ENCODE peak calls at places on chromosomes 5 and 9, in seven cellular contexts. O, A, R, I, H, X and F are unnamed samples.

GRCh38 chr9:78001946-78002731 is 29.5 kb downstream of the GNAQ start:
- DNase-seq in A (peak; percentile 40), R (no peak), I (peak; percentile 23), H (no peak), X (no peak), O (no peak), F (no peak)

GRCh38 chr5:180598797-180599589 is 7.7 kb upstream of the SCGB3A1 start:
- DNase-seq in H (no peak), O (no peak), A (no peak), R (no peak), I (no peak), X (no peak), F (no peak)

GRCh38 chr9:115674091-115674490 is 479.5 kb upstream of the PAPPA start:
- DNase-seq in I (no peak), R (no peak), X (no peak), H (no peak), O (no peak), A (no peak), F (no peak)

GRCh38 chr5:42377496-42377895 is 45.7 kb upstream of the GHR start:
- DNase-seq in A (no peak), H (no peak), O (no peak), X (no peak), I (peak; percentile 7), R (no peak), F (no peak)

GRCh38 chr5:68430282-68430681 is 214.7 kb downstream of the PIK3R1 start:
- DNase-seq in I (no peak), H (no peak), A (no peak), R (no peak), X (no peak), O (no peak), F (no peak)

GRCh38 chr9:34179528-34180138 is 790 bp downstream of the UBAP1 start:
- DNase-seq in I (peak; percentile 42), A (no peak), R (no peak), X (peak; percentile 78), H (peak; percentile 19), O (no peak), F (no peak)

GRCh38 chr5:67146981-67147380 is 49.6 kb downstream of the CD180 start:
- DNase-seq in I (no peak), R (no peak), H (no peak), A (no peak), X (no peak), O (no peak), F (no peak)

GRCh38 chr5:180830253-180831138 is 27.9 kb upstream of the MGAT1 start:
- DNase-seq in H (peak; percentile 68), I (no peak), O (no peak), A (no peak), R (peak; percentile 81), X (no peak), F (no peak)

GRCh38 chr5:31692561-31693221 is 53.8 kb downstream of the PDZD2 start:
- DNase-seq in X (no peak), O (no peak), H (peak; percentile 34), A (no peak), I (no peak), R (no peak), F (no peak)

GRCh38 chr9:92642041-92642451 is 27.9 kb downstream of the IPPK start:
- DNase-seq in A (no peak), O (no peak), H (no peak), I (no peak), R (no peak), X (no peak), F (no peak)

GRCh38 chr9:74044844-74045243 is 452.3 kb upstream of the RORB start:
- DNase-seq in A (no peak), O (no peak), X (no peak), R (peak; percentile 32), I (no peak), H (no peak), F (no peak)

GRCh38 chr5:72063219-72063819 is 44.0 kb upstream of the MAP1B start:
- DNase-seq in H (no peak), X (no peak), O (peak; percentile 81), R (no peak), A (peak; percentile 14), I (peak; percentile 39), F (no peak)

GRCh38 chr9:33737811-33738606 is 57.4 kb upstream of the PRSS3 start:
- DNase-seq in R (peak; percentile 41), X (peak; percentile 33), I (peak; percentile 55), A (peak; percentile 56), O (peak; percentile 79), H (no peak), F (peak; percentile 14)

DNA sequence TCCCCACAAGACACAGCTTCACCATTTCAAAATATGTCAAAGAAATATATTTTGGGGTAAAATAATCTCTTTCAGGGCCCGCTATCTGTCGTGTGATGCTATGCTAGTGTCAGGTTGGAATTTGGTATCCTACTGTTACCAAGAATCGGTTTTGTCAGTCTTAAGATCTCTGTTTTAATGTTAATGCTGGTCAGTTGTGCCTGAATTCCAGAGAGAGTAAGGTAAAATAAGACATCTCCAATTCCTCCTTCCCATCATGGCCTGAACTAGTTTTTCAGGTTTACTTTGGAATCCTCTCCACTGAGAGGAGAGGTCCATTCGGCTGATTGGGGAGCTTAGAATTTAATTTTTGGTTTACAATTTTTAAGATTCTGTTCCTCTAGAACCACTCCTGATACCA is 10.4 kb upstream of the BTF3 start:
- DNase-seq in R (no peak), H (no peak), O (no peak), A (no peak), I (no peak), X (no peak), F (no peak)
- H3K4me3 ChIP-seq in R (no peak overlapping the region), H (no peak overlapping the region), O (no peak overlapping the region), A (no peak overlapping the region), I (no peak overlapping the region), X (no peak overlapping the region), F (no peak overlapping the region)

GRCh38 chr9:124771867-124772621 is 933 bp upstream of the NR6A1 start:
- DNase-seq in X (no peak), R (peak; percentile 70), I (peak; percentile 83), H (peak; percentile 79), O (peak; percentile 93), A (peak; percentile 61), F (no peak)

GRCh38 chr9:124769451-124770358 is 1.4 kb downstream of the NR6A1 start:
- DNase-seq in I (no peak), R (peak; percentile 53), A (peak; percentile 51), O (peak; percentile 67), H (peak; percentile 29), X (no peak), F (no peak)

GRCh38 chr9:124773473-124774130 is 2.5 kb upstream of the NR6A1 start:
- DNase-seq in O (no peak), R (no peak), X (no peak), A (no peak), I (no peak), H (no peak), F (no peak)

GRCh38 chr9:124770359-124771020 is 621 bp downstream of the NR6A1 start:
- DNase-seq in A (no peak), H (no peak), R (peak; percentile 49), X (no peak), O (peak; percentile 78), I (no peak), F (no peak)

GRCh38 chr9:124771021-124771866 is at the start of gene NR6A1:
- DNase-seq in O (peak; percentile 99), R (peak; percentile 97), H (peak; percentile 95), X (peak; percentile 88), A (peak; percentile 92), I (peak; percentile 97), F (peak; percentile 63)
- TF ChIP-seq CTCF in O (peak; percentile 29), R (no peak), H (peak; percentile 43), X (no peak), A (no peak), I (peak; percentile 16), F (peak; percentile 35)

GRCh38 chr9:69323886-69324285 is 1.1 kb upstream of the ENTREP1 start:
- DNase-seq in H (no peak), R (no peak), A (no peak), X (no peak), I (no peak), O (no peak), F (no peak)

GRCh38 chr9:69322256-69322655 is 2.8 kb upstream of the ENTREP1 start:
- DNase-seq in R (no peak), H (no peak), O (no peak), I (no peak), X (no peak), A (no peak), F (no peak)

GRCh38 chr9:69326261-69326660 is 1.2 kb downstream of the ENTREP1 start:
- DNase-seq in O (peak; percentile 9), I (no peak), H (no peak), X (no peak), R (no peak), A (no peak), F (no peak)

GRCh38 chr9:69324549-69325401 is at the start of gene ENTREP1:
- DNase-seq in A (no peak), I (peak; percentile 18), R (peak; percentile 65), H (peak; percentile 43), X (no peak), O (peak; percentile 70), F (no peak)

DNA sequence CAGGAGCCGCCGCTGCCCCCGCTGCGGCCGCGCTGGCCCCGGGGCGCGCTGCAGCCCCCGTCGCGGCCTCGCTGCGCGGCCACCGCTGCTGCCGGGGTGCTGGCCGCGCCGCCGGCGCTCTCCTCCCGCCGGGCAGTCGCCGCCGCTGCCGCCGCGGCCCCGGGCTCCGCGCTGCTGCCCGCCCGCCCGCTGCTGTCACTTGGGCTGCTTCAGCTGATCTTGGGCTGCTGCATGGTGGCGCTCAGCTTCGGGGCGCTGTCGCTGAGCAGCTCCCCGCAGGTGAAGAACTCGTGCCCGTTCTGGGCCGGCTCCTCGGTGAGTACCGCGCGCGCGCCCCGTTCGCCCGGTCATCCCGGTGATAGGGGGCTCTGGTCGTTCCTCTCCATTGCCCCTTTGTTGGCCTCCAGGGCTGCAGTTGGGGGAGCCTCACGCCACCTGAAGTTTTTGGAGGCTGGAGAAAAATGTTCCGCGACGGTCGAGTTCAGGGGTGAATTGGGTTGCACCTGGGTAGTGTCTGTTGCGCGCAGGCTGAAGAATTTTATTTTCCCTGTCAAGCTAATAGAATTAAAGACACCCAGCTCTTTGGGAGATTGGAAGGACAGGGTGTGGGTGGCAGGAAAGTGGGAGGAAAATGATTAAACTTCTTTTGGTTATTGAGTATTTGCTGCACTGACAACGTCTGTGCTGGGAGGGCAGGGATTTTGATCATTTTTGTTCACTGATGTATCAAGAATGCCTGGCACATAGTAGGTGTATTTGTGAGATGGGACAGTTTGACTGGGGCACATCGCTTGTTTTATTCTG is 596 bp downstream of the ENTREP1 start:
- DNase-seq in R (peak; percentile 29), O (peak; percentile 64), A (no peak), X (no peak), I (no peak), H (no peak), F (no peak)
- H3K4me3 ChIP-seq in R (peak overlapping the region; percentile 38), O (peak overlapping the region; percentile 77), A (peak overlapping the region; percentile 42), X (no peak overlapping the region), I (peak overlapping the region; percentile 30), H (peak overlapping the region; percentile 30), F (peak overlapping the region; percentile 33)

GRCh38 chr5:110055301-110055700 is 365.6 kb downstream of the MAN2A1 start:
- DNase-seq in A (no peak), X (no peak), I (peak; percentile 60), R (no peak), O (no peak), H (no peak), F (no peak)

GRCh38 chr5:110053205-110053604 is 363.5 kb downstream of the MAN2A1 start:
- DNase-seq in A (no peak), O (no peak), X (no peak), I (no peak), R (no peak), H (no peak), F (no peak)

GRCh38 chr5:110053824-110054223 is 364.1 kb downstream of the MAN2A1 start:
- DNase-seq in H (no peak), A (no peak), R (no peak), I (no peak), O (no peak), X (no peak), F (no peak)

GRCh38 chr5:110056580-110057114 is 366.9 kb downstream of the MAN2A1 start:
- DNase-seq in O (no peak), X (no peak), R (no peak), I (no peak), H (no peak), A (no peak), F (no peak)

GRCh38 chr5:110054240-110054639 is 364.5 kb downstream of the MAN2A1 start:
- DNase-seq in R (no peak), O (peak; percentile 20), X (no peak), H (no peak), A (peak; percentile 9), I (peak; percentile 87), F (no peak)
- TF ChIP-seq CTCF in R (no peak), O (peak; percentile 7), X (no peak), H (no peak), A (no peak), I (peak; percentile 47), F (no peak)